ENCODE peak calls at places on chromosomes 16 and 17, in five cellular contexts. W is T-helper 17 cell; Y is mammary epithelial cell; C is Ammon's horn; E is activated T-helper 1 cell treated with anti-CD3 and anti-CD28 coated beads, Interleukin-2, amount 50 U/mL, for 16 hours. F is an unnamed sample.

GRCh38 chr17:6570731-6571465 is 14.5 kb upstream of the PITPNM3 start:
- DNase-seq in W (no peak), Y (no peak), C (no peak), E (no peak), F (no peak)

GRCh38 chr17:47959825-47960655 is 2.4 kb upstream of the PRR15L start:
- DNase-seq in W (no peak), Y (no peak), C (no peak), E (no peak), F (no peak)

GRCh38 chr16:16100631-16101030 is 122.7 kb downstream of the ABCC6 start:
- DNase-seq in W (no peak), Y (no peak), C (no peak), E (no peak), F (no peak)

GRCh38 chr17:82665226-82665625 is 17.0 kb upstream of the WDR45B start:
- DNase-seq in W (no peak), Y (no peak), C (no peak), E (no peak), F (no peak)

GRCh38 chr17:956905-957304 is 22.7 kb downstream of the NXN start:
- DNase-seq in W (no peak), Y (peak), C (no peak), E (no peak), F (peak)

GRCh38 chr17:61157246-61157887 is 242.3 kb upstream of the TBX2 start:
- DNase-seq in W (no peak), Y (no peak), C (peak), E (no peak), F (no peak)

GRCh38 chr17:11582217-11582616 is 16.1 kb upstream of the DNAH9 start:
- DNase-seq in W (no peak), Y (no peak), C (no peak), E (no peak), F (no peak)

GRCh38 chr17:41001795-41002194 is 2.1 kb upstream of the KRTAP3-2 start:
- DNase-seq in W (no peak), Y (no peak), C (no peak), E (no peak), F (no peak)

GRCh38 chr17:3968017-3968416 is 3.8 kb upstream of the ATP2A3 start:
- DNase-seq in W (no peak), Y (no peak), C (no peak), E (no peak), F (no peak)

GRCh38 chr16:974001-974601 is 3.3 kb upstream of the LMF1 start:
- DNase-seq in W (no peak), Y (no peak), C (no peak), E (no peak), F (no peak)

GRCh38 chr17:11330871-11331270 is 89.9 kb downstream of the SHISA6 start:
- DNase-seq in W (no peak), Y (no peak), C (no peak), E (no peak), F (no peak)

GRCh38 chr16:48384305-48384981 is 770 bp downstream of the SIAH1 start:
- DNase-seq in W (peak), Y (peak), C (peak), E (no peak), F (peak)

GRCh38 chr16:29664133-29664912 is 1.3 kb downstream of the SPN start:
- DNase-seq in W (peak), Y (no peak), C (no peak), E (no peak), F (no peak)

GRCh38 chr16:66408181-66409048 is 18.7 kb upstream of the BEAN1 start:
- DNase-seq in W (no peak), Y (peak), C (peak), E (no peak), F (peak)

GRCh38 chr16:13936596-13937081 is 16.7 kb downstream of the ERCC4 start:
- DNase-seq in W (no peak), Y (peak), C (peak), E (no peak), F (peak)

GRCh38 chr16:58039829-58040495 is 14.4 kb downstream of the MMP15 start:
- DNase-seq in W (no peak), Y (no peak), C (no peak), E (no peak), F (no peak)

GRCh38 chr17:18208092-18208491 is 17.3 kb upstream of the LLGL1 start:
- DNase-seq in W (no peak), Y (no peak), C (no peak), E (no peak), F (no peak)

GRCh38 chr17:50630524-50631194 is 4.0 kb upstream of the ABCC3 start:
- DNase-seq in W (peak), Y (peak), C (no peak), E (peak), F (peak)

GRCh38 chr17:43360376-43360738 is 38.4 kb upstream of the ARL4D start:
- DNase-seq in W (peak), Y (no peak), C (peak), E (no peak), F (peak)

GRCh38 chr17:4735825-4736651 is 3.6 kb upstream of the ZMYND15 start:
- DNase-seq in W (no peak), Y (no peak), C (peak), E (no peak), F (no peak)

GRCh38 chr16:66695474-66695934 is 1.0 kb downstream of the CMTM4 start:
- DNase-seq in W (no peak), Y (no peak), C (peak), E (no peak), F (no peak)

GRCh38 chr17:40450175-40450574 is 6.9 kb downstream of the IGFBP4 start:
- DNase-seq in W (no peak), Y (peak), C (no peak), E (no peak), F (peak)

GRCh38 chr17:7220593-7221280 is 999 bp downstream of the ACADVL start:
- DNase-seq in W (peak), Y (peak), C (no peak), E (no peak), F (peak)

GRCh38 chr17:82844796-82845162 is 5.0 kb upstream of the ZNF750 start:
- DNase-seq in W (no peak), Y (no peak), C (no peak), E (no peak), F (no peak)

GRCh38 chr17:4490637-4491061 is 8.0 kb upstream of the SPNS2 start:
- DNase-seq in W (no peak), Y (no peak), C (no peak), E (no peak), F (no peak)